ENCODE peak calls at places on chromosomes 3 and 15, in four cellular contexts. Z is iPS-NIHi11, V is A172, U is H54. E is an unnamed sample.

GRCh38 chr3:48248095-48248863 is 7.4 kb downstream of the ZNF589 start:
- DNase-seq in Z (no peak), V (no peak), U (no peak), E (no peak)

GRCh38 chr15:80207887-80208286 is 44.1 kb downstream of the CTXND1 start:
- DNase-seq in Z (no peak), V (no peak), U (no peak), E (peak)

GRCh38 chr3:177427096-177427495 is 229.8 kb upstream of the TBL1XR1 start:
- DNase-seq in Z (no peak), V (no peak), U (no peak), E (no peak)

GRCh38 chr3:100605358-100605757 is 4.0 kb upstream of the ADGRG7 start:
- DNase-seq in Z (no peak), V (no peak), U (no peak), E (no peak)

GRCh38 chr3:128366652-128367051 is 100.0 kb downstream of the DNAJB8 start:
- DNase-seq in Z (no peak), V (no peak), U (no peak), E (no peak)

GRCh38 chr15:38028869-38029268 is 94.4 kb downstream of the TMCO5A start:
- DNase-seq in Z (no peak), V (no peak), U (no peak), E (no peak)

GRCh38 chr3:197327701-197328100 is 29.3 kb upstream of the DLG1 start:
- DNase-seq in Z (no peak), V (peak), U (no peak), E (no peak)

GRCh38 chr3:185253645-185254410 is at the start of gene EHHADH:
- DNase-seq in Z (peak), V (peak), U (peak), E (no peak)

GRCh38 chr3:149080699-149081091 is 5.6 kb downstream of the HLTF start:
- DNase-seq in Z (no peak), V (no peak), U (no peak), E (no peak)

GRCh38 chr15:55221090-55222011 is 24.6 kb upstream of the RSL24D1 start:
- DNase-seq in Z (no peak), V (peak), U (peak), E (peak)

GRCh38 chr3:22175899-22176298 is 424.9 kb upstream of the ZNF385D start:
- DNase-seq in Z (no peak), V (no peak), U (no peak), E (no peak)

GRCh38 chr15:101428758-101429157 is 60.7 kb downstream of the PCSK6 start:
- DNase-seq in Z (no peak), V (no peak), U (no peak), E (no peak)